ENCODE peak calls at places on chromosomes 13 and 19, in five cellular contexts. One of them, this sample, is unnamed.

GRCh38 chr13:67520886-67521285 is 290.8 kb upstream of the PCDH9 start:
- DNase-seq in left colon: no peak
- DNase-seq in NCI-H1694: no peak
- DNase-seq in HepG2: no peak
- DNase-seq in stomach: no peak
- DNase-seq in this sample: no peak

GRCh38 chr19:2345794-2346663 is 14.0 kb upstream of the TMPRSS9 start:
- DNase-seq in left colon: peak; percentile 84
- DNase-seq in NCI-H1694: no peak
- DNase-seq in HepG2: no peak
- DNase-seq in stomach: peak; percentile 80
- DNase-seq in this sample: no peak

GRCh38 chr13:72599148-72599743 is 128.2 kb downstream of the MZT1 start:
- DNase-seq in stomach: no peak
- DNase-seq in left colon: no peak
- DNase-seq in HepG2: no peak
- DNase-seq in NCI-H1694: no peak
- DNase-seq in this sample: no peak

GRCh38 chr13:29589234-29589633 is 6.3 kb downstream of the SLC7A1 start:
- DNase-seq in left colon: no peak
- DNase-seq in stomach: no peak
- DNase-seq in NCI-H1694: no peak
- DNase-seq in HepG2: no peak
- DNase-seq in this sample: no peak

GRCh38 chr13:20401958-20402856 is 123.5 kb downstream of the CRYL1 start:
- DNase-seq in NCI-H1694: no peak
- DNase-seq in left colon: no peak
- DNase-seq in HepG2: no peak
- DNase-seq in stomach: peak; percentile 15
- DNase-seq in this sample: no peak

GRCh38 chr13:44575741-44576395 is at the start of gene TSC22D1:
- DNase-seq in HepG2: no peak
- DNase-seq in stomach: peak; percentile 51
- DNase-seq in left colon: peak; percentile 48
- DNase-seq in NCI-H1694: peak; percentile 7
- DNase-seq in this sample: peak; percentile 51

GRCh38 chr13:49495783-49496762 is at the start of gene PHF11:
- DNase-seq in left colon: peak; percentile 83
- DNase-seq in HepG2: peak; percentile 63
- DNase-seq in NCI-H1694: no peak
- DNase-seq in stomach: peak; percentile 86
- DNase-seq in this sample: peak; percentile 87

GRCh38 chr13:44972956-44973581 is 16.2 kb downstream of the NUFIP1 start:
- DNase-seq in NCI-H1694: peak; percentile 19
- DNase-seq in stomach: no peak
- DNase-seq in left colon: no peak
- DNase-seq in HepG2: peak; percentile 36
- DNase-seq in this sample: no peak

GRCh38 chr19:41792513-41793413 is 3.6 kb upstream of the CEACAM3 start:
- DNase-seq in NCI-H1694: no peak
- DNase-seq in HepG2: peak; percentile 21
- DNase-seq in stomach: peak; percentile 61
- DNase-seq in left colon: no peak
- DNase-seq in this sample: peak; percentile 68

GRCh38 chr13:30454991-30455390 is 10.7 kb downstream of the HMGB1 start:
- DNase-seq in stomach: no peak
- DNase-seq in left colon: no peak
- DNase-seq in NCI-H1694: no peak
- DNase-seq in HepG2: no peak
- DNase-seq in this sample: no peak

GRCh38 chr19:10286803-10287737 is at the start of gene ICAM4:
- DNase-seq in left colon: peak; percentile 43
- DNase-seq in HepG2: peak; percentile 63
- DNase-seq in stomach: peak; percentile 81
- DNase-seq in NCI-H1694: no peak
- DNase-seq in this sample: peak; percentile 79

GRCh38 chr13:63336549-63336948 is 1920.9 kb upstream of the PCDH20 start:
- DNase-seq in HepG2: no peak
- DNase-seq in NCI-H1694: no peak
- DNase-seq in stomach: no peak
- DNase-seq in left colon: no peak
- DNase-seq in this sample: no peak

GRCh38 chr13:95117092-95117491 is 184.2 kb downstream of the ABCC4 start:
- DNase-seq in NCI-H1694: no peak
- DNase-seq in HepG2: no peak
- DNase-seq in left colon: no peak
- DNase-seq in stomach: no peak
- DNase-seq in this sample: no peak

GRCh38 chr13:110758195-110758594 is 44.7 kb downstream of the ING1 start:
- DNase-seq in NCI-H1694: no peak
- DNase-seq in stomach: no peak
- DNase-seq in left colon: no peak
- DNase-seq in HepG2: no peak
- DNase-seq in this sample: no peak

GRCh38 chr13:30179547-30180256 is 127.6 kb downstream of the KATNAL1 start:
- DNase-seq in NCI-H1694: no peak
- DNase-seq in HepG2: no peak
- DNase-seq in stomach: no peak
- DNase-seq in left colon: no peak
- DNase-seq in this sample: no peak

GRCh38 chr19:19956431-19957075 is 55.8 kb downstream of the ZNF93 start:
- DNase-seq in stomach: no peak
- DNase-seq in NCI-H1694: no peak
- DNase-seq in HepG2: no peak
- DNase-seq in left colon: no peak
- DNase-seq in this sample: no peak

GRCh38 chr19:3679581-3679980 is 20.7 kb downstream of the PIP5K1C start:
- DNase-seq in left colon: no peak
- DNase-seq in NCI-H1694: no peak
- DNase-seq in HepG2: no peak
- DNase-seq in stomach: no peak
- DNase-seq in this sample: no peak

GRCh38 chr13:68927387-68928026 is 1180.1 kb upstream of the ATXN8OS start:
- DNase-seq in HepG2: peak; percentile 12
- DNase-seq in stomach: no peak
- DNase-seq in NCI-H1694: no peak
- DNase-seq in left colon: no peak
- DNase-seq in this sample: no peak

GRCh38 chr13:110450016-110450900 is 111.3 kb downstream of the RAB20 start:
- DNase-seq in left colon: no peak
- DNase-seq in HepG2: no peak
- DNase-seq in NCI-H1694: no peak
- DNase-seq in stomach: no peak
- DNase-seq in this sample: no peak

GRCh38 chr13:45007823-45008222 is 18.5 kb downstream of the GPALPP1 start:
- DNase-seq in stomach: no peak
- DNase-seq in NCI-H1694: no peak
- DNase-seq in HepG2: no peak
- DNase-seq in left colon: no peak
- DNase-seq in this sample: no peak

GRCh38 chr19:30671622-30672051 is 299.5 kb downstream of the ZNF536 start:
- DNase-seq in HepG2: no peak
- DNase-seq in left colon: no peak
- DNase-seq in stomach: peak; percentile 24
- DNase-seq in NCI-H1694: no peak
- DNase-seq in this sample: no peak

GRCh38 chr19:29625316-29625715 is 19.2 kb downstream of the POP4 start:
- DNase-seq in NCI-H1694: no peak
- DNase-seq in HepG2: no peak
- DNase-seq in left colon: no peak
- DNase-seq in stomach: no peak
- DNase-seq in this sample: no peak

GRCh38 chr19:54002495-54003315 is 11.3 kb downstream of the CACNG6 start:
- DNase-seq in HepG2: no peak
- DNase-seq in left colon: no peak
- DNase-seq in NCI-H1694: no peak
- DNase-seq in stomach: no peak
- DNase-seq in this sample: no peak

GRCh38 chr19:1825909-1826556 is 14.0 kb upstream of the ATP8B3 start:
- DNase-seq in left colon: peak; percentile 62
- DNase-seq in stomach: peak; percentile 81
- DNase-seq in NCI-H1694: peak; percentile 55
- DNase-seq in HepG2: peak; percentile 48
- DNase-seq in this sample: peak; percentile 62

GRCh38 chr13:26497991-26498423 is 59.5 kb upstream of the WASF3 start:
- DNase-seq in NCI-H1694: no peak
- DNase-seq in HepG2: no peak
- DNase-seq in stomach: no peak
- DNase-seq in left colon: no peak
- DNase-seq in this sample: no peak

GRCh38 chr13:98401936-98402335 is 175.0 kb downstream of the STK24 start:
- DNase-seq in HepG2: no peak
- DNase-seq in NCI-H1694: no peak
- DNase-seq in left colon: no peak
- DNase-seq in stomach: peak; percentile 67
- DNase-seq in this sample: no peak

GRCh38 chr13:34466301-34466700 is 475.8 kb upstream of the NBEA start:
- DNase-seq in left colon: no peak
- DNase-seq in HepG2: no peak
- DNase-seq in stomach: no peak
- DNase-seq in NCI-H1694: no peak
- DNase-seq in this sample: no peak

GRCh38 chr13:110336681-110337080 is 29.6 kb downstream of the COL4A2 start:
- DNase-seq in left colon: no peak
- DNase-seq in NCI-H1694: no peak
- DNase-seq in stomach: no peak
- DNase-seq in HepG2: no peak
- DNase-seq in this sample: no peak

GRCh38 chr13:86002921-86003488 is 203.8 kb upstream of the SLITRK6 start:
- DNase-seq in HepG2: no peak
- DNase-seq in stomach: no peak
- DNase-seq in NCI-H1694: no peak
- DNase-seq in left colon: no peak
- DNase-seq in this sample: no peak

GRCh38 chr19:2578391-2578826 is 102.5 kb downstream of the GADD45B start:
- DNase-seq in stomach: peak; percentile 55
- DNase-seq in HepG2: no peak
- DNase-seq in NCI-H1694: no peak
- DNase-seq in left colon: peak; percentile 34
- DNase-seq in this sample: no peak